ENCODE peak calls at places on chromosome 17, in six cellular contexts. One of them, this sample, is unnamed.

GRCh38 chr17:7394452-7395191 is at the start of gene PLSCR3:
- DNase-seq in activated T-cell treated with anti-CD3 and anti-CD28 coated beads, Interleukin-2, amount 50 U/mL, for 24 hours: peak
- DNase-seq in EL: peak
- DNase-seq in NCI-H1048: no peak
- DNase-seq in nephron progenitor cell: peak
- DNase-seq in caudate nucleus: peak
- DNase-seq in this sample: peak

GRCh38 chr17:10754109-10754508 is 24.3 kb upstream of the TMEM220 start:
- DNase-seq in activated T-cell treated with anti-CD3 and anti-CD28 coated beads, Interleukin-2, amount 50 U/mL, for 24 hours: no peak
- DNase-seq in EL: peak
- DNase-seq in NCI-H1048: no peak
- DNase-seq in nephron progenitor cell: peak
- DNase-seq in caudate nucleus: no peak
- DNase-seq in this sample: no peak

GRCh38 chr17:61403846-61404701 is 4.4 kb downstream of the TBX2 start:
- DNase-seq in activated T-cell treated with anti-CD3 and anti-CD28 coated beads, Interleukin-2, amount 50 U/mL, for 24 hours: peak
- DNase-seq in EL: no peak
- DNase-seq in NCI-H1048: no peak
- DNase-seq in nephron progenitor cell: no peak
- DNase-seq in caudate nucleus: no peak
- DNase-seq in this sample: no peak

GRCh38 chr17:70414275-70414674 is 244.9 kb downstream of the KCNJ2 start:
- DNase-seq in activated T-cell treated with anti-CD3 and anti-CD28 coated beads, Interleukin-2, amount 50 U/mL, for 24 hours: no peak
- DNase-seq in EL: no peak
- DNase-seq in NCI-H1048: no peak
- DNase-seq in nephron progenitor cell: no peak
- DNase-seq in caudate nucleus: no peak
- DNase-seq in this sample: no peak

GRCh38 chr17:76700290-76700626 is 10.5 kb downstream of the MXRA7 start:
- DNase-seq in activated T-cell treated with anti-CD3 and anti-CD28 coated beads, Interleukin-2, amount 50 U/mL, for 24 hours: no peak
- DNase-seq in EL: no peak
- DNase-seq in NCI-H1048: no peak
- DNase-seq in nephron progenitor cell: no peak
- DNase-seq in caudate nucleus: no peak
- DNase-seq in this sample: no peak

GRCh38 chr17:39738568-39738901 is 797 bp downstream of the GRB7 start:
- DNase-seq in activated T-cell treated with anti-CD3 and anti-CD28 coated beads, Interleukin-2, amount 50 U/mL, for 24 hours: peak
- DNase-seq in EL: peak
- DNase-seq in NCI-H1048: no peak
- DNase-seq in nephron progenitor cell: peak
- DNase-seq in caudate nucleus: no peak
- DNase-seq in this sample: no peak

GRCh38 chr17:65039349-65039988 is 17.1 kb downstream of the GNA13 start:
- DNase-seq in activated T-cell treated with anti-CD3 and anti-CD28 coated beads, Interleukin-2, amount 50 U/mL, for 24 hours: no peak
- DNase-seq in EL: no peak
- DNase-seq in NCI-H1048: no peak
- DNase-seq in nephron progenitor cell: no peak
- DNase-seq in caudate nucleus: no peak
- DNase-seq in this sample: no peak

GRCh38 chr17:47948706-47949196 is 7.4 kb downstream of the PNPO start:
- DNase-seq in activated T-cell treated with anti-CD3 and anti-CD28 coated beads, Interleukin-2, amount 50 U/mL, for 24 hours: no peak
- DNase-seq in EL: no peak
- DNase-seq in NCI-H1048: no peak
- DNase-seq in nephron progenitor cell: no peak
- DNase-seq in caudate nucleus: no peak
- DNase-seq in this sample: no peak

GRCh38 chr17:14780116-14780515 is 479.2 kb downstream of the HS3ST3B1 start:
- DNase-seq in activated T-cell treated with anti-CD3 and anti-CD28 coated beads, Interleukin-2, amount 50 U/mL, for 24 hours: no peak
- DNase-seq in EL: no peak
- DNase-seq in NCI-H1048: no peak
- DNase-seq in nephron progenitor cell: no peak
- DNase-seq in caudate nucleus: no peak
- DNase-seq in this sample: no peak

GRCh38 chr17:21218101-21218500 is 4.1 kb upstream of the TMEM11 start:
- DNase-seq in activated T-cell treated with anti-CD3 and anti-CD28 coated beads, Interleukin-2, amount 50 U/mL, for 24 hours: peak
- DNase-seq in EL: no peak
- DNase-seq in NCI-H1048: no peak
- DNase-seq in nephron progenitor cell: no peak
- DNase-seq in caudate nucleus: no peak
- DNase-seq in this sample: no peak

GRCh38 chr17:42517516-42517915 is 18.5 kb upstream of the NAGLU start:
- DNase-seq in activated T-cell treated with anti-CD3 and anti-CD28 coated beads, Interleukin-2, amount 50 U/mL, for 24 hours: peak
- DNase-seq in EL: peak
- DNase-seq in NCI-H1048: no peak
- DNase-seq in nephron progenitor cell: peak
- DNase-seq in caudate nucleus: peak
- DNase-seq in this sample: peak

GRCh38 chr17:77571562-77571981 is 386.9 kb upstream of the TNRC6C start:
- DNase-seq in activated T-cell treated with anti-CD3 and anti-CD28 coated beads, Interleukin-2, amount 50 U/mL, for 24 hours: no peak
- DNase-seq in EL: no peak
- DNase-seq in NCI-H1048: no peak
- DNase-seq in nephron progenitor cell: no peak
- DNase-seq in caudate nucleus: no peak
- DNase-seq in this sample: no peak

GRCh38 chr17:35847006-35847405 is 21.7 kb downstream of the HEATR9 start:
- DNase-seq in activated T-cell treated with anti-CD3 and anti-CD28 coated beads, Interleukin-2, amount 50 U/mL, for 24 hours: no peak
- DNase-seq in EL: no peak
- DNase-seq in NCI-H1048: no peak
- DNase-seq in nephron progenitor cell: no peak
- DNase-seq in caudate nucleus: no peak
- DNase-seq in this sample: no peak

GRCh38 chr17:75830168-75831031 is 13.8 kb downstream of the UNC13D start:
- DNase-seq in activated T-cell treated with anti-CD3 and anti-CD28 coated beads, Interleukin-2, amount 50 U/mL, for 24 hours: peak
- DNase-seq in EL: no peak
- DNase-seq in NCI-H1048: no peak
- DNase-seq in nephron progenitor cell: peak
- DNase-seq in caudate nucleus: no peak
- DNase-seq in this sample: no peak

GRCh38 chr17:35294756-35295155 is 51.9 kb downstream of the SLFN5 start:
- DNase-seq in activated T-cell treated with anti-CD3 and anti-CD28 coated beads, Interleukin-2, amount 50 U/mL, for 24 hours: no peak
- DNase-seq in EL: peak
- DNase-seq in NCI-H1048: no peak
- DNase-seq in nephron progenitor cell: no peak
- DNase-seq in caudate nucleus: no peak
- DNase-seq in this sample: no peak

GRCh38 chr17:10087333-10087732 is 111.1 kb downstream of the GAS7 start:
- DNase-seq in activated T-cell treated with anti-CD3 and anti-CD28 coated beads, Interleukin-2, amount 50 U/mL, for 24 hours: no peak
- DNase-seq in EL: no peak
- DNase-seq in NCI-H1048: no peak
- DNase-seq in nephron progenitor cell: no peak
- DNase-seq in caudate nucleus: no peak
- DNase-seq in this sample: no peak

GRCh38 chr17:720706-721539 is 6.3 kb upstream of the VPS53 start:
- DNase-seq in activated T-cell treated with anti-CD3 and anti-CD28 coated beads, Interleukin-2, amount 50 U/mL, for 24 hours: no peak
- DNase-seq in EL: no peak
- DNase-seq in NCI-H1048: no peak
- DNase-seq in nephron progenitor cell: no peak
- DNase-seq in caudate nucleus: no peak
- DNase-seq in this sample: no peak

GRCh38 chr17:32958418-32958817 is 30.5 kb downstream of the TMEM98 start:
- DNase-seq in activated T-cell treated with anti-CD3 and anti-CD28 coated beads, Interleukin-2, amount 50 U/mL, for 24 hours: no peak
- DNase-seq in EL: peak
- DNase-seq in NCI-H1048: no peak
- DNase-seq in nephron progenitor cell: no peak
- DNase-seq in caudate nucleus: no peak
- DNase-seq in this sample: no peak

GRCh38 chr17:14886200-14886739 is 378.9 kb downstream of the PMP22 start:
- DNase-seq in activated T-cell treated with anti-CD3 and anti-CD28 coated beads, Interleukin-2, amount 50 U/mL, for 24 hours: no peak
- DNase-seq in EL: peak
- DNase-seq in NCI-H1048: no peak
- DNase-seq in nephron progenitor cell: no peak
- DNase-seq in caudate nucleus: no peak
- DNase-seq in this sample: no peak

GRCh38 chr17:82314721-82315605 is 2.4 kb downstream of the CD7 start:
- DNase-seq in activated T-cell treated with anti-CD3 and anti-CD28 coated beads, Interleukin-2, amount 50 U/mL, for 24 hours: no peak
- DNase-seq in EL: no peak
- DNase-seq in NCI-H1048: no peak
- DNase-seq in nephron progenitor cell: no peak
- DNase-seq in caudate nucleus: no peak
- DNase-seq in this sample: no peak

GRCh38 chr17:44992242-44992939 is 24.3 kb upstream of the C1QL1 start:
- DNase-seq in activated T-cell treated with anti-CD3 and anti-CD28 coated beads, Interleukin-2, amount 50 U/mL, for 24 hours: no peak
- DNase-seq in EL: no peak
- DNase-seq in NCI-H1048: no peak
- DNase-seq in nephron progenitor cell: no peak
- DNase-seq in caudate nucleus: no peak
- DNase-seq in this sample: no peak

GRCh38 chr17:28950017-28950751 is 1.1 kb downstream of the PHF12 start:
- DNase-seq in activated T-cell treated with anti-CD3 and anti-CD28 coated beads, Interleukin-2, amount 50 U/mL, for 24 hours: peak
- DNase-seq in EL: peak
- DNase-seq in NCI-H1048: no peak
- DNase-seq in nephron progenitor cell: peak
- DNase-seq in caudate nucleus: peak
- DNase-seq in this sample: peak

GRCh38 chr17:66378296-66378695 is 75.9 kb downstream of the PRKCA start:
- DNase-seq in activated T-cell treated with anti-CD3 and anti-CD28 coated beads, Interleukin-2, amount 50 U/mL, for 24 hours: no peak
- DNase-seq in EL: peak
- DNase-seq in NCI-H1048: no peak
- DNase-seq in nephron progenitor cell: no peak
- DNase-seq in caudate nucleus: no peak
- DNase-seq in this sample: no peak

GRCh38 chr17:82933911-82934310 is 94.1 kb upstream of the ZNF750 start:
- DNase-seq in activated T-cell treated with anti-CD3 and anti-CD28 coated beads, Interleukin-2, amount 50 U/mL, for 24 hours: peak
- DNase-seq in EL: no peak
- DNase-seq in NCI-H1048: no peak
- DNase-seq in nephron progenitor cell: no peak
- DNase-seq in caudate nucleus: no peak
- DNase-seq in this sample: no peak

GRCh38 chr17:27544350-27545131 is 86.4 kb upstream of the LGALS9 start:
- DNase-seq in activated T-cell treated with anti-CD3 and anti-CD28 coated beads, Interleukin-2, amount 50 U/mL, for 24 hours: peak
- DNase-seq in EL: no peak
- DNase-seq in NCI-H1048: no peak
- DNase-seq in nephron progenitor cell: no peak
- DNase-seq in caudate nucleus: no peak
- DNase-seq in this sample: no peak

GRCh38 chr17:322006-322780 is 30.4 kb downstream of the RPH3AL start:
- DNase-seq in activated T-cell treated with anti-CD3 and anti-CD28 coated beads, Interleukin-2, amount 50 U/mL, for 24 hours: no peak
- DNase-seq in EL: no peak
- DNase-seq in NCI-H1048: no peak
- DNase-seq in nephron progenitor cell: peak
- DNase-seq in caudate nucleus: no peak
- DNase-seq in this sample: no peak

GRCh38 chr17:49049265-49049664 is 52.1 kb downstream of the IGF2BP1 start:
- DNase-seq in activated T-cell treated with anti-CD3 and anti-CD28 coated beads, Interleukin-2, amount 50 U/mL, for 24 hours: no peak
- DNase-seq in EL: no peak
- DNase-seq in NCI-H1048: no peak
- DNase-seq in nephron progenitor cell: no peak
- DNase-seq in caudate nucleus: no peak
- DNase-seq in this sample: no peak

This sample was measured in amygdala.